ENCODE peak calls at places on chromosomes 4 and X, in five cellular contexts. N, L, J, E and P are unnamed samples.

GRCh38 chr4:90495936-90496335 is 368.7 kb downstream of the CCSER1 start:
- DNase-seq in N (no peak), L (no peak), J (no peak), E (no peak), P (no peak)

GRCh38 chrX:153739754-153740486 is 15.3 kb downstream of the ABCD1 start:
- DNase-seq in N (no peak), L (no peak), J (no peak), E (no peak), P (no peak)

GRCh38 chr4:156779774-156780173 is 191.8 kb downstream of the PDGFC start:
- DNase-seq in N (no peak), L (no peak), J (no peak), E (peak; percentile 78), P (peak; percentile 62)

GRCh38 chr4:140662082-140662869 is 93.5 kb upstream of the UCP1 start:
- DNase-seq in N (no peak), L (no peak), J (no peak), E (no peak), P (peak; percentile 10)

GRCh38 chr4:41160010-41160789 is 54.1 kb downstream of the APBB2 start:
- DNase-seq in N (no peak), L (no peak), J (no peak), E (no peak), P (peak; percentile 94)

GRCh38 chr4:76993787-76994641 is 44.5 kb downstream of the SEPTIN11 start:
- DNase-seq in N (no peak), L (no peak), J (no peak), E (no peak), P (no peak)

GRCh38 chrX:97215166-97215565 is 331.5 kb downstream of the RPA4 start:
- DNase-seq in N (no peak), L (no peak), J (no peak), E (peak; percentile 6), P (no peak)

GRCh38 chr4:1910643-1911042 is 39.5 kb downstream of the NSD2 start:
- DNase-seq in N (peak; percentile 62), L (peak; percentile 40), J (peak; percentile 51), E (peak; percentile 10), P (peak; percentile 17)

GRCh38 chrX:136626237-136626636 is 21.7 kb upstream of the CD40LG start:
- DNase-seq in N (no peak), L (no peak), J (no peak), E (no peak), P (no peak)

GRCh38 chr4:20341121-20341758 is 89.5 kb downstream of the SLIT2 start:
- DNase-seq in N (no peak), L (no peak), J (no peak), E (no peak), P (no peak)

GRCh38 chrX:10288400-10288799 is 131.6 kb downstream of the CLCN4 start:
- DNase-seq in N (no peak), L (no peak), J (no peak), E (no peak), P (no peak)

GRCh38 chr4:140735779-140736391 is 20.3 kb downstream of the TBC1D9 start:
- DNase-seq in N (no peak), L (no peak), J (no peak), E (no peak), P (no peak)

GRCh38 chr4:20248155-20248558 is 3.5 kb upstream of the SLIT2 start:
- DNase-seq in N (peak; percentile 57), L (no peak), J (no peak), E (peak; percentile 55), P (no peak)

GRCh38 chrX:77087529-77088169 is 359.5 kb upstream of the FGF16 start:
- DNase-seq in N (peak; percentile 36), L (no peak), J (no peak), E (no peak), P (no peak)

GRCh38 chrX:34426334-34426733 is 230.8 kb downstream of the TMEM47 start:
- DNase-seq in N (peak; percentile 17), L (no peak), J (no peak), E (no peak), P (no peak)

GRCh38 chrX:102659790-102660757 is 8.8 kb downstream of the GPRASP1 start:
- DNase-seq in N (no peak), L (peak; percentile 81), J (peak; percentile 88), E (no peak), P (peak; percentile 62)

GRCh38 chrX:107673933-107674479 is 45.7 kb downstream of the PRPS1 start:
- DNase-seq in N (no peak), L (no peak), J (peak; percentile 72), E (no peak), P (no peak)

GRCh38 chrX:33183366-33183765 is 28.0 kb downstream of the DMD start:
- DNase-seq in N (no peak), L (no peak), J (no peak), E (peak; percentile 44), P (no peak)

GRCh38 chr4:138398297-138398696 is 156.1 kb upstream of the SLC7A11 start:
- DNase-seq in N (no peak), L (no peak), J (no peak), E (no peak), P (no peak)

GRCh38 chr4:110793381-110793801 is 170.5 kb upstream of the PITX2 start:
- DNase-seq in N (no peak), L (no peak), J (no peak), E (no peak), P (no peak)

GRCh38 chr4:8405516-8405875 is 35.0 kb downstream of the ACOX3 start:
- DNase-seq in N (no peak), L (no peak), J (no peak), E (no peak), P (no peak)

GRCh38 chrX:154419688-154420401 is 8.5 kb downstream of the TAFAZZIN start:
- DNase-seq in N (no peak), L (no peak), J (no peak), E (no peak), P (no peak)

GRCh38 chr4:14893713-14894112 is 108.6 kb upstream of the CPEB2 start:
- DNase-seq in N (no peak), L (no peak), J (no peak), E (no peak), P (no peak)

GRCh38 chr4:185726931-185727330 is 85.1 kb downstream of the SORBS2 start:
- DNase-seq in N (no peak), L (no peak), J (no peak), E (no peak), P (no peak)

GRCh38 chrX:39262641-39263040 is 461.4 kb downstream of the MID1IP1 start:
- DNase-seq in N (no peak), L (no peak), J (no peak), E (no peak), P (no peak)

GRCh38 chrX:10794203-10794630 is 173.8 kb upstream of the MID1 start:
- DNase-seq in N (peak; percentile 4), L (no peak), J (no peak), E (no peak), P (peak; percentile 5)